ENCODE peak calls at places on chromosomes 16 and 17, in eight cellular contexts. One of them, this sample, is unnamed. For H3K4me1 and H4K20me1, the result is how much of the 10 kb centered on the place peaks cover.

GRCh38 chr17:45405250-45406086 is 27.2 kb downstream of the ARHGAP27 start:
- DNase-seq in HCT116: no peak
- DNase-seq in GM23248: peak
- DNase-seq in GM23338: peak
- DNase-seq in neural progenitor cell: peak
- DNase-seq in hepatocyte: peak
- DNase-seq in SK-N-SH: peak
- DNase-seq in PC-3: no peak
- DNase-seq in this sample: peak

GRCh38 chr16:3020604-3021448 is 658 bp downstream of the TNFRSF12A start:
- DNase-seq in HCT116: peak
- DNase-seq in GM23248: peak
- DNase-seq in GM23338: peak
- DNase-seq in neural progenitor cell: peak
- DNase-seq in hepatocyte: peak
- DNase-seq in SK-N-SH: peak
- DNase-seq in PC-3: peak
- DNase-seq in this sample: peak

GRCh38 chr17:7133916-7134315 is 19.3 kb upstream of the ASGR2 start:
- DNase-seq in HCT116: no peak
- DNase-seq in GM23248: no peak
- DNase-seq in GM23338: peak
- DNase-seq in neural progenitor cell: peak
- DNase-seq in hepatocyte: no peak
- DNase-seq in SK-N-SH: no peak
- DNase-seq in PC-3: no peak
- DNase-seq in this sample: no peak

GRCh38 chr16:67101683-67102082 is 8.1 kb upstream of the PHAF1 start:
- DNase-seq in HCT116: no peak
- DNase-seq in GM23248: peak
- DNase-seq in GM23338: no peak
- DNase-seq in neural progenitor cell: no peak
- DNase-seq in hepatocyte: no peak
- DNase-seq in SK-N-SH: no peak
- DNase-seq in PC-3: no peak
- DNase-seq in this sample: no peak

GRCh38 chr17:66915204-66915611 is 49.3 kb upstream of the CACNG4 start:
- DNase-seq in HCT116: peak
- DNase-seq in GM23248: peak
- DNase-seq in GM23338: peak
- DNase-seq in neural progenitor cell: peak
- DNase-seq in hepatocyte: peak
- DNase-seq in SK-N-SH: peak
- DNase-seq in PC-3: peak
- DNase-seq in this sample: no peak

GRCh38 chr16:50598256-50598894 is 50.2 kb downstream of the NKD1 start:
- DNase-seq in HCT116: no peak
- DNase-seq in GM23248: no peak
- DNase-seq in GM23338: no peak
- DNase-seq in neural progenitor cell: no peak
- DNase-seq in hepatocyte: no peak
- DNase-seq in SK-N-SH: peak
- DNase-seq in PC-3: no peak
- DNase-seq in this sample: no peak

GRCh38 chr17:37465058-37465616 is 24.6 kb upstream of the DUSP14 start:
- DNase-seq in HCT116: no peak
- DNase-seq in GM23248: peak
- DNase-seq in GM23338: no peak
- DNase-seq in neural progenitor cell: no peak
- DNase-seq in hepatocyte: no peak
- DNase-seq in SK-N-SH: no peak
- DNase-seq in PC-3: peak
- DNase-seq in this sample: no peak

GRCh38 chr17:21351366-21352065 is 24.6 kb upstream of the KCNJ12 start:
- DNase-seq in HCT116: no peak
- DNase-seq in GM23248: no peak
- DNase-seq in GM23338: no peak
- DNase-seq in neural progenitor cell: no peak
- DNase-seq in hepatocyte: no peak
- DNase-seq in SK-N-SH: no peak
- DNase-seq in PC-3: no peak
- DNase-seq in this sample: no peak

GRCh38 chr17:68184816-68185436 is 62.9 kb upstream of the AMZ2 start:
- DNase-seq in HCT116: no peak
- DNase-seq in GM23248: no peak
- DNase-seq in GM23338: no peak
- DNase-seq in neural progenitor cell: no peak
- DNase-seq in hepatocyte: no peak
- DNase-seq in SK-N-SH: no peak
- DNase-seq in PC-3: no peak
- DNase-seq in this sample: peak

GRCh38 chr17:30244853-30245385 is 9.4 kb upstream of the SLC6A4 start:
- DNase-seq in HCT116: no peak
- DNase-seq in GM23248: peak
- DNase-seq in GM23338: no peak
- DNase-seq in neural progenitor cell: no peak
- DNase-seq in hepatocyte: no peak
- DNase-seq in SK-N-SH: no peak
- DNase-seq in PC-3: peak
- DNase-seq in this sample: no peak

GRCh38 chr17:27384721-27385120 is 71.5 kb upstream of the KSR1 start:
- DNase-seq in HCT116: no peak
- DNase-seq in GM23248: peak
- DNase-seq in GM23338: no peak
- DNase-seq in neural progenitor cell: no peak
- DNase-seq in hepatocyte: no peak
- DNase-seq in SK-N-SH: no peak
- DNase-seq in PC-3: no peak
- DNase-seq in this sample: no peak

GRCh38 chr17:27326585-27326984 is 32.7 kb downstream of the WSB1 start:
- DNase-seq in HCT116: no peak
- DNase-seq in GM23248: no peak
- DNase-seq in GM23338: no peak
- DNase-seq in neural progenitor cell: no peak
- DNase-seq in hepatocyte: no peak
- DNase-seq in SK-N-SH: no peak
- DNase-seq in PC-3: no peak
- DNase-seq in this sample: no peak

GRCh38 chr17:80822700-80823410 is 168.8 kb upstream of the CHMP6 start:
- DNase-seq in HCT116: no peak
- DNase-seq in GM23248: no peak
- DNase-seq in GM23338: no peak
- DNase-seq in neural progenitor cell: no peak
- DNase-seq in hepatocyte: peak
- DNase-seq in SK-N-SH: no peak
- DNase-seq in PC-3: no peak
- DNase-seq in this sample: no peak

GRCh38 chr17:40358323-40359038 is 6.1 kb downstream of the GJD3 start:
- DNase-seq in HCT116: peak
- DNase-seq in GM23248: peak
- DNase-seq in GM23338: peak
- DNase-seq in neural progenitor cell: peak
- DNase-seq in hepatocyte: peak
- DNase-seq in SK-N-SH: peak
- DNase-seq in PC-3: peak
- DNase-seq in this sample: peak

GRCh38 chr16:23784811-23785447 is 30.1 kb downstream of the CHP2 start:
- DNase-seq in HCT116: no peak
- DNase-seq in GM23248: peak
- DNase-seq in GM23338: no peak
- DNase-seq in neural progenitor cell: no peak
- DNase-seq in hepatocyte: no peak
- DNase-seq in SK-N-SH: no peak
- DNase-seq in PC-3: peak
- DNase-seq in this sample: no peak

GRCh38 chr16:24555346-24555872 is 16.0 kb downstream of the RBBP6 start:
- DNase-seq in HCT116: no peak
- DNase-seq in GM23248: no peak
- DNase-seq in GM23338: no peak
- DNase-seq in neural progenitor cell: no peak
- DNase-seq in hepatocyte: no peak
- DNase-seq in SK-N-SH: no peak
- DNase-seq in PC-3: no peak
- DNase-seq in this sample: no peak

DNA sequence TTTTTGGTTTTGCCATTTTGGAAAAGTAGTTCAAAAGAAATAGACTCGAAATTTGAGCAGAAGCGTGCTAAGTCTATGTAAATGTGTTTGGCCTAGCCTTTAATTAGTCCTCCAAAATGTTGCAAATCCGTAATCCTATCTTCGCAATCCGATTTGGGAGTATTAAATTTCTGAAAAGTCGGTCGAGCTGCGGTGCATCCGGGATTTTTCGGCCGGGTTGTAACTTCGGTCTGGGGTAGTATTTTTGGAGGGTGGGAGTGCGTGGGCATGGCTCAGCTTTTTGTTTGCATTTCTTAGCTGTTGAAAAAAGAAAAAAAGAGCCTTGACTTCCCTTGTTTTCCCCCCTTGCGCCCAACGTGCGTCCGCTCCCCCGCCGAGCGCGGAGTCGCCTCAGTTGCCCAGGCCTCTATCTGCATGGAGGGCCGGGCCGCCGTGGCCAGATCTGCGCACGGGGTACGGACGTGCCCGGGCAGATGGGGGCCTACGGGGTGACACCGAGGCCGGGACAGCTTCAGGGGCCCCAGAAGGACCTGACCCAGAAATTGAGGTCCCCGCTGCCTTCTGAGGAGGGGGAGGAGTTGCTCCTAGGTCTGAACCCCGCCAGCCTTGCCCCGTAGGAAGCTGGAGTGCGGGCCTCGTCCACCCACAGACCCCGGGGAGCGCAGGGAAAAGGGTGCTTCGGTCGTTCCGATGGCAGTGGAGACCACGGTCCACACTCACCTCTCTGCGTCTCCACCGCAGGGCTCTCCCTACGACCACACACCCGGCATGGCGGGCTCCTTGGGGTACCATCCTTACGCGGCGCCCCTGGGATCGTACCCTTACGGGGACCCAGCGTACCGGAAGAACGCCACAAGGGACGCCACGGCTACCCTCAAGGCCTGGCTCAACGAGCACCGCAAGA is 1.3 kb downstream of the IRX5 start:
- DNase-seq in HCT116: no peak
- DNase-seq in GM23248: peak
- DNase-seq in GM23338: peak
- DNase-seq in neural progenitor cell: peak
- DNase-seq in hepatocyte: no peak
- DNase-seq in SK-N-SH: peak
- DNase-seq in PC-3: no peak
- DNase-seq in this sample: no peak
- TF ChIP-seq EZH2phosphoT487 in HCT116: no peak
- TF ChIP-seq EZH2phosphoT487 in GM23248: peak
- TF ChIP-seq EZH2phosphoT487 in GM23338: no peak
- TF ChIP-seq EZH2phosphoT487 in neural progenitor cell: peak
- TF ChIP-seq EZH2phosphoT487 in hepatocyte: no peak
- TF ChIP-seq EZH2phosphoT487 in SK-N-SH: no peak
- TF ChIP-seq EZH2phosphoT487 in PC-3: no peak
- TF ChIP-seq EZH2phosphoT487 in this sample: no peak

DNA sequence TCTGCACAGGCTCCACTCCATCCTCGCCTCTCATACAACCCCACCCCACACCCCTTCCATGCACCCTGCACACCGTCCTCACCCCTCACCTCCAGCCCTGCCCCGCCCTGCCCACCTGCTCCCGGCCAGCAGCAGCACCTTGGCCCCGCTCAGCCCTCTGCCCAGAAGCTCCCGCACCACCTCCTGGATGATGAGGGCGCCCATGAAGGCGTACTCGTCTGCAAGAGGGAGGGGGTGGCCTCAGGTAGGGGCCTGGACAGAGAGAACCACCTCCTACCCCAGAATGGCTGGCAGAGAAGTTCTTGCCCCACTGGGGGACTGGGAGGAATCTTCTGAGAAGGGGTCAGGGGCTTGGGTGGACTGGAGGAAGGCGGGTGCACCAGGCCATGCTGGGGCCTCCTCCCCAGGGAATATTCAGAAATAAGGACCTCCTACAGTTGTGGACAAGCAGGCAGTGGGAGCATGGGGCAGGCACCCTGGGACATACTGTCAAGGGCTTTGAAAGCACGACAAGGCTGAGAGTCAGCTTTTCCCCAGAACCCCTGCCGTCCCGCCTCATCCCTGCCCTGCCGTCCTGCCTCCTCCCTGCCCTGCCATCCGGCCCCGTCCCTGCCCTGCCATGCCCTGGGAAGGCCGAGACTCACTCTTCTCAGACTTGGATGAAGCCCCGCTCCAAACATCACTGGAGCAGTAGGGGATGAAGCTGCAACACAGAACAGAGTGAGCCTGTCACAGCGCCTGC is 3.1 kb downstream of the NOTUM start:
- DNase-seq in HCT116: no peak
- DNase-seq in GM23248: no peak
- DNase-seq in GM23338: no peak
- DNase-seq in neural progenitor cell: no peak
- DNase-seq in hepatocyte: no peak
- DNase-seq in SK-N-SH: no peak
- DNase-seq in PC-3: no peak
- DNase-seq in this sample: no peak
- H3K4me1 ChIP-seq in HCT116: under half
- H3K4me1 ChIP-seq in GM23248: under half
- H3K4me1 ChIP-seq in GM23338: under half
- H3K4me1 ChIP-seq in neural progenitor cell: under half
- H3K4me1 ChIP-seq in hepatocyte: under half
- H3K4me1 ChIP-seq in SK-N-SH: under half
- H3K4me1 ChIP-seq in PC-3: under half
- H3K4me1 ChIP-seq in this sample: under half

DNA sequence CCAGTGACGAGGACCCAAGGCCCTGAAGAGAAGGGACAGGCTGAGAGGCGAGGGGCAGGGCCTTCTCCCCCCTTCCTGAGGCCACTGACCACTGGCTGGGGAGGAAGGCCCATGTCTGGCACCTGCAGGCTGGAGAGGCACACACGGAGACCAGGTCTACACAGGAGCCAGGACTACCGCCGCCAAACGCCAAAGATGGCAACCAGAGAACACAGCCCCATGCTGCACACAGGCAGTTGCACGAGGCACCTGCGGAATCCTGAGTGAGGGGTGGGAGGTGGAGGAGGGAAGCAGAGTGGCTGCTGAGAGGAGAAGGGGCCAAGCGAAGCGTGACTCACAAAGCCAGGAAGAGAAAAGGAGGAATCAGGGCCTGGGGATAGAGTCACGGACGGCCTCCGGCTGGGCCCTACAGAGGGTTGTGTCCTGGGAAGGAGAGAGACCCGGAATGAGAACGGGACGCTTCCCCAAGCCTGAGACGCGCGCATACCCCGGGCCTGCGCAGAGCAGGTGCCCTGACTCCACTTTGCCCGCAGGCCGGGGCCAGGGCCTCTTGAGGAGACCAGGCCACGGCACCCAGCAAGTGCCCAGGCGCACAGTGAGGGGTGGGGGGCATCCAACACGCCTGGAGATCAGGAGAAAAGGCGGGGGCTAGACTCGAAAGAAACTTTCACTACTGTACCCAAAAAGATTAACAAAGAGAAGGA is 28.7 kb upstream of the C16orf95 start:
- DNase-seq in HCT116: no peak
- DNase-seq in GM23248: no peak
- DNase-seq in GM23338: no peak
- DNase-seq in neural progenitor cell: peak
- DNase-seq in hepatocyte: no peak
- DNase-seq in SK-N-SH: no peak
- DNase-seq in PC-3: no peak
- DNase-seq in this sample: no peak
- H4K20me1 ChIP-seq in HCT116: under half
- H4K20me1 ChIP-seq in GM23248: under half
- H4K20me1 ChIP-seq in GM23338: under half
- H4K20me1 ChIP-seq in neural progenitor cell: under half
- H4K20me1 ChIP-seq in hepatocyte: under half
- H4K20me1 ChIP-seq in SK-N-SH: under half
- H4K20me1 ChIP-seq in PC-3: under half
- H4K20me1 ChIP-seq in this sample: under half

GRCh38 chr17:50487213-50488096 is 8.8 kb downstream of the RSAD1 start:
- DNase-seq in HCT116: no peak
- DNase-seq in GM23248: peak
- DNase-seq in GM23338: no peak
- DNase-seq in neural progenitor cell: no peak
- DNase-seq in hepatocyte: no peak
- DNase-seq in SK-N-SH: no peak
- DNase-seq in PC-3: peak
- DNase-seq in this sample: no peak
- TF ChIP-seq EZH2phosphoT487 in HCT116: no peak
- TF ChIP-seq EZH2phosphoT487 in GM23248: no peak
- TF ChIP-seq EZH2phosphoT487 in GM23338: no peak
- TF ChIP-seq EZH2phosphoT487 in neural progenitor cell: no peak
- TF ChIP-seq EZH2phosphoT487 in hepatocyte: no peak
- TF ChIP-seq EZH2phosphoT487 in SK-N-SH: no peak
- TF ChIP-seq EZH2phosphoT487 in PC-3: no peak
- TF ChIP-seq EZH2phosphoT487 in this sample: no peak

This sample was measured in OCI-LY7.